ENCODE peak calls at places on chromosomes 7 and 10, in five cellular contexts. X is mesendoderm, T is IMR-90, M is trophoblast cell, U is H1. O is an unnamed sample.
A peak's percentile ranks its signal among the peaks of the same experiment; 100 is the strongest.

GRCh38 chr10:50529660-50530059 is 94.1 kb downstream of the SGMS1 start:
- DNase-seq in X (no peak), T (no peak), M (no peak), U (no peak), O (no peak)

GRCh38 chr7:66617295-66617694 is 11.4 kb upstream of the KCTD7 start:
- DNase-seq in X (no peak), T (peak; percentile 17), M (peak; percentile 52), U (no peak), O (no peak)

GRCh38 chr7:1531263-1531978 is 919 bp downstream of the MAFK start:
- DNase-seq in X (no peak), T (peak; percentile 41), M (no peak), U (no peak), O (no peak)

GRCh38 chr7:67523706-67524105 is 527.1 kb downstream of the TYW1 start:
- DNase-seq in X (no peak), T (no peak), M (no peak), U (no peak), O (no peak)

GRCh38 chr10:133216776-133217175 is 13.2 kb upstream of the UTF1 start:
- DNase-seq in X (no peak), T (no peak), M (no peak), U (no peak), O (no peak)

GRCh38 chr7:1844336-1844955 is 174.4 kb downstream of the ELFN1 start:
- DNase-seq in X (no peak), T (no peak), M (no peak), U (no peak), O (no peak)

GRCh38 chr7:16512097-16512496 is 14.5 kb upstream of the LRRC72 start:
- DNase-seq in X (peak; percentile 97), T (no peak), M (no peak), U (no peak), O (no peak)

GRCh38 chr7:52410032-52410431 is 625.4 kb upstream of the POM121L12 start:
- DNase-seq in X (no peak), T (no peak), M (no peak), U (no peak), O (no peak)

GRCh38 chr7:90596745-90597526 is 815 bp downstream of the CDK14 start:
- DNase-seq in X (peak; percentile 54), T (peak; percentile 48), M (no peak), U (no peak), O (peak; percentile 14)

GRCh38 chr7:29987821-29988317 is 1.7 kb downstream of the SCRN1 start:
- DNase-seq in X (peak; percentile 91), T (peak; percentile 88), M (no peak), U (no peak), O (peak; percentile 31)

GRCh38 chr7:29988391-29989256 is 977 bp downstream of the SCRN1 start:
- DNase-seq in X (peak; percentile 89), T (peak; percentile 73), M (no peak), U (no peak), O (peak; percentile 26)

GRCh38 chr7:29990931-29991330 is 1.3 kb upstream of the SCRN1 start:
- DNase-seq in X (no peak), T (no peak), M (no peak), U (no peak), O (no peak)

GRCh38 chr7:29987083-29987482 is 2.5 kb downstream of the SCRN1 start:
- DNase-seq in X (no peak), T (peak; percentile 65), M (no peak), U (no peak), O (no peak)

DNA sequence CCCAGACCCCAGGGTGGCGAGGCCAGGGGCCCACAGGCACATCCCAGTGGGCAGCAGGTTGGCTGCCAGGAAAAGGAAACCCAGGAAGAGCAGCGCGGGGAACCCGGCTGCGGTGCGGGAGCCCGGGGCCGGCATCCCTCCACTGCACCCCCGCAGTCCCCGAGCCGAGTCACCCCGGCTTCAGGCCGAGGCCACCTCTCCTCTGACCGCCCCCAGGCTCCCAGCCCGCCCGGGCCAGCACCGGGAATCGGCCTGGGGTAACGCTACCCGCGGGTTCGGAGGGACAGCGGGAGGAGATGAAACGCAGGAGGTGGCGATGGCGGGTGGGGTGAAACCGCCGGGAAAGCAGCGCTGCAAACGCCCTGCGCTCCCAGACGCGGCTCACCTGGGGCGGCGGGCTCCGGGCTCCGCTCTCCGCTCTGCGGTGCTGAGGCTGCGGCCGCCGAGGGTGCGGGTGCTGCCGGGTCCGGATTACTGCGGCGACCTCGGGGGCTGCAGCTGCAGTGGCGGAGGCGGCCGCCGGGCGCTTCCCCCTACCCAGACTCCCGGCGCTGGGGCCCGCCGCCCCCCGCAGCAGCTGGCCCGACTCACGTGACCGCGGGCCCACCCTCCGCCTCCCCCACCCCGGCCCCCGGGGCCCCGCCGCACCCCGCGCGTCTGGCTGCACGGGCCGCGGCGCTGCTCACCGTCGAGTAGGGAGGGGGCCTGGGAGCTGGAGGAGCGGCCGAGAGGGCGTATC is at the start of gene SCRN1:
- DNase-seq in X (peak; percentile 63), T (peak; percentile 13), M (no peak), U (no peak), O (peak; percentile 42)
- H2BK120ac ChIP-seq in X (peak within 1 kb of the TSS; percentile 83), T (peak within 1 kb of the TSS; percentile 82), M (peak within 1 kb of the TSS; percentile 89), U (no peak within 1 kb of the TSS), O (peak within 1 kb of the TSS; percentile 83)

DNA sequence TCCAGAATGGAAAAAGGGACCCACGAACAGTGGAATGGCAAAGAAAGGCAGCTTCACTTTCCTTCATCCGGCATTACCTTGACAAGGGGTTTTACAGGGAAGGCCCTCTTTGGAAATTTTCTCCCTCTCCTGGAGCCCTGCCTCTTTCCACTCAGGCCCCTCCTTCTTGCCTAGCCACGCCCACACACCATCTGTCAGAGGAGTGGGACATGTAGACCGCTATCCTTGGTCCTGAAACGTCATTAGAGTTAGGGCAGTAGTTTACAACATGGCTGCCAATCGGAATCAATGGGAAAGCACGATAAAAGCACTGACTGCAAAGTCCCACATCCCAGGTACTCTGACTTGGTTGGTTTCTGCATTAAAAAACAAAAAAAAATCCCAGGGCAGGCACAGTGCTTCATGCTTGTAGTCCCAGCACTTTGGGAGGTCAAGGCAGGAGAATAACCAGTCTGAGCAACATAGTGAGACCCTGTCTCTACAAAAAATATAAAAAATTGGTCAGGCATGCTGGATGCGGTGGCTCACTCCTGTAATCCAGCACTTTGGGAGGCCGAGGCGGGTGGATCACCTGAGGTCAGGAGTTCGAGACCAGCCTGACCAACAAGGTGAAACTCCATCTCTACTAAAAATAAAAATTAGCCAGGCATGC is 96.4 kb downstream of the MARCHF5 start:
- DNase-seq in X (peak; percentile 98), T (peak; percentile 75), M (peak; percentile 18), U (peak; percentile 71), O (peak; percentile 88)
- H2BK120ac ChIP-seq in X (no peak overlapping the region), T (no peak overlapping the region), M (no peak overlapping the region), U (no peak overlapping the region), O (no peak overlapping the region)

DNA sequence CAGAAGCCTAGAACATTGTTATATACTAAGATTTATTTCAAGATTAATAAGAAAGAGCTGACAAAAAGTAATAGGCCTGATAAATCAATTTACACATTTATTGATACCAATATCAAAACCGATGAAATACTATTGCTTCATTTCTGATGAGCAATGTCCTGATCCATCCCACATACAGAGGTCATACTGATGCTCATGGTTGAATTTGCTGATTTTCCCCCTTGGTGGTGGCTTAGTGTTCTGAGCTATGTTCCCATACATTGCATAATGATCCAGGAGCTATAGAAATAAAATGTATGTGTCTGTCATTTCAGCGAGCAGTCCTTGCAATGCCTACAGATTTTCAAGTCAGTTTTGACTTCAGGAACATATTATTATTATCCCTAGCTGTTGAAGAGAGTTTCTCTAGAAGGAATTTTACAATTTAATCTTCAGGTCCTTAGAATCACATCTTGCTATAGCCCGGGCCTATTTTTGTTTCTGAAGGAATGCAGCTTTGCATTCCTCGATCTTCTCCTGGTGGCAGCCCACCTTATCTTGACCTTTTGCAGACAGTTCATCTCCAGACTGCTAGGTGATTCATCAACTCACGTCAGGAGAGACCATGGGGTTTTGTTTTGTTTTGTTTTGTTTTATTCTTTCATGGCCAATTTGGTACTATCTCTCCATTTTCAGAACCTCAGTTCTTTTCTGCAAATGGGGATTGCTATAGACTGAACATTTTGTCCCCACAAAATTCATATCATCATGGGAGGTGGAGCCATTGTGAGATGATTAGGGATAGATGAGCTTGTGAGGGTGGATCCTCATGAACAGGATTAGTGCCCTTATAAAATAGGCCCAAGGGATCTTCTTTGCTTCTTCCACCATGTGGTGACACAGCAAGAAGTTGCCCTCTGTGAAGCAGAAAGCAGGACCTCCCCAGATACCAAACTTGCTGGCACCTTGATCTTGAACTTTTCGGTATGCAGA is 465.6 kb upstream of the IGFBP3 start:
- DNase-seq in X (peak; percentile 35), T (peak; percentile 4), M (no peak), U (no peak), O (no peak)
- H2BK120ac ChIP-seq in X (no peak overlapping the region), T (peak overlapping the region; percentile 94), M (peak overlapping the region; percentile 62), U (no peak overlapping the region), O (no peak overlapping the region)

DNA sequence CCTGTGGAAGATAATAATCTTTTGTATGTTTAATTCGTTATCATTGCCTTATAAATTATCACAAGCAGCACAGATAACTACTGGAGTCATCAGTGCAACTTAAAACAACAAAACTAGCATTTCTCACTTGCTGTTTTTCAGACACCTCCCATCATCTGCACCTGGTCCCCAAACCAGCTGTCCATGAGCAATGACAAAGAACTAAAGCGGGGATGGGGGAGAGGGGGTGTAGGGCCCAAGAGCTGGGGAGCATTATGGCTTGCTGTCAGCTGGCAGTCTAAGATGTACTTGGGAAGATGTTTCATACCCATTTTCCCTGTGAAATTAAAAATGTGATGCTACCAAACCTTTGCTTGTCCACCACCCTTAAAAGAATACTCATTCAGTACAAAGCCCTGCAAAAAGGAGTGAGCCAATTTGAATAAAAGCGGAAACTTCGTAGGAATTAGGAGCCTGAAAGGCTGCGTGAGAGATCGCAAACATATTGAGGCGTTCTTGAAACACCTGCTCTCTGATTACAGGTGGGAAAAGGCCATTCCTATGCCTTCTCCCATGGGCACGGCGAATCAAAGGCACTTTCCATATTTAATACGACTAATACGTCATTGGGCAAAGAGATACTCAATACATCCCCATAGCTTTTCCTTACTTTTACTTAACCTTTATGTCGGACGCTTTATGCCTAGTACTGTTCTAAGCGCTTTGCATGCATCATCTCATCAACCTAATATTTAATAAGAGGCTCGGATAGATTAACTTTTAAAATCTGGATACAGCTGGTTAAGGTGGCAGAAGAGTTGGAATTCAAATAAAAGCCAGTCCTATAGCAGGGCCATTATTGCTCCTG is 31.0 kb upstream of the KMT2E start:
- DNase-seq in X (no peak), T (no peak), M (no peak), U (no peak), O (no peak)
- H2BK120ac ChIP-seq in X (no peak overlapping the region), T (peak overlapping the region; percentile 71), M (peak overlapping the region; percentile 74), U (no peak overlapping the region), O (no peak overlapping the region)

DNA sequence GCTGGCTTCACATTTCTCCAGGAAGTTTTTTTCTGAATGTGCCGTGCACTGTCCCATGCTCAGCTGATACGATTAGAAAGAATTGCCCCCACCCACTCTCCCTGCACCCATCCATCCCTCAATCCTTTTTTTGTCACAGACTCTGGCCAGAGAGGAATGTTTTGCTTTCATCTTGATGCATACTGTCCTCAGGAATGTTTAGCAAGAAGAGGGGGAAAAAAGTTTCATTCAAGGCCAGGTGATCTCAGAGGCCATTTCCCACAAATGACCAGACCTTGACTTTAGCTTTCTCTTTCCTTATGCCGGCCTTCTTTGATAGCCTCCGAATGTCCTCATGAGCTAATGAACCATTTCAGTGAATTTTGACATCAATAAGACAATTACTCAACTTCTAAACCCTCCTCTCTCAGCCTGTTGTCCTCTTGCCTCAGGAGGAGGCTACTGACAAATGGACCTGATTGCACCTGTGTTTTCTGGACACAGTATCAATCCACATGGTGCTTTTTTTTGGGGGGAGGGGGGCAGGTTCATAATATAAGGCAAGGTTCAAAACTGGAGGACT is 105.0 kb upstream of the KLF6 start:
- DNase-seq in X (peak; percentile 89), T (peak; percentile 87), M (peak; percentile 80), U (peak; percentile 13), O (no peak)
- H2BK120ac ChIP-seq in X (no peak overlapping the region), T (peak overlapping the region; percentile 93), M (peak overlapping the region; percentile 81), U (no peak overlapping the region), O (no peak overlapping the region)

O was measured in neuronal stem cell.